ENCODE peak calls at places on chromosomes 2 and 18, in six cellular contexts. L is tibial artery; B is activated T-cell treated with anti-CD3 and anti-CD28 coated beads, Interleukin-2, amount 50 U/mL, for 72 hours; P is HS-5; S is GM13977; K is NCI-H2081. A is an unnamed sample.

GRCh38 chr2:111178730-111179405 is 58.2 kb downstream of the BCL2L11 start:
- DNase-seq in L (peak; percentile 35), B (no peak), P (no peak), S (no peak), K (no peak), A (no peak)

GRCh38 chr2:180040146-180040925 is 33.2 kb upstream of the CWC22 start:
- DNase-seq in L (no peak), B (no peak), P (peak; percentile 98), S (no peak), K (no peak), A (no peak)

GRCh38 chr18:32911660-32912284 is 138.9 kb upstream of the KLHL14 start:
- DNase-seq in L (no peak), B (no peak), P (peak; percentile 59), S (no peak), K (no peak), A (no peak)

GRCh38 chr2:239113164-239113563 is 265.3 kb downstream of the TWIST2 start:
- DNase-seq in L (no peak), B (no peak), P (no peak), S (no peak), K (peak; percentile 39), A (no peak)

GRCh38 chr2:26556309-26557243 is 78.7 kb upstream of the OTOF start:
- DNase-seq in L (peak; percentile 51), B (no peak), P (no peak), S (no peak), K (peak; percentile 60), A (no peak)

GRCh38 chr2:2024751-2025481 is 280.6 kb upstream of the PXDN start:
- DNase-seq in L (no peak), B (no peak), P (no peak), S (no peak), K (no peak), A (no peak)

GRCh38 chr2:199462167-199462976 is 4.6 kb upstream of the SATB2 start:
- DNase-seq in L (no peak), B (no peak), P (no peak), S (peak; percentile 29), K (no peak), A (no peak)

GRCh38 chr2:42331569-42332284 is 29.3 kb downstream of the COX7A2L start:
- DNase-seq in L (no peak), B (no peak), P (no peak), S (no peak), K (no peak), A (no peak)

GRCh38 chr2:76953733-76954347 is 568.3 kb downstream of the LRRTM4 start:
- DNase-seq in L (no peak), B (no peak), P (peak; percentile 47), S (peak; percentile 7), K (peak; percentile 84), A (no peak)

GRCh38 chr2:233428438-233428837 is 74.1 kb downstream of the DGKD start:
- DNase-seq in L (no peak), B (no peak), P (no peak), S (no peak), K (no peak), A (no peak)

GRCh38 chr2:138421971-138422335 is 79.6 kb upstream of the SPOPL start:
- DNase-seq in L (no peak), B (no peak), P (peak; percentile 68), S (no peak), K (no peak), A (no peak)

GRCh38 chr18:32696376-32696775 is 76.4 kb downstream of the KLHL14 start:
- DNase-seq in L (no peak), B (no peak), P (no peak), S (no peak), K (no peak), A (no peak)

GRCh38 chr2:173401716-173402326 is 47.1 kb downstream of the CDCA7 start:
- DNase-seq in L (no peak), B (no peak), P (no peak), S (no peak), K (no peak), A (no peak)

GRCh38 chr2:172962064-172962463 is 113.6 kb upstream of the MAP3K20 start:
- DNase-seq in L (no peak), B (no peak), P (no peak), S (no peak), K (no peak), A (no peak)

GRCh38 chr18:9755603-9756002 is 47.5 kb downstream of the RAB31 start:
- DNase-seq in L (no peak), B (no peak), P (no peak), S (no peak), K (no peak), A (no peak)

GRCh38 chr2:67318966-67319590 is 78.1 kb upstream of the ETAA1 start:
- DNase-seq in L (no peak), B (no peak), P (no peak), S (no peak), K (no peak), A (no peak)

GRCh38 chr2:188369365-188369764 is 77.7 kb downstream of the GULP1 start:
- DNase-seq in L (no peak), B (peak; percentile 4), P (peak; percentile 22), S (peak; percentile 15), K (peak; percentile 78), A (no peak)

GRCh38 chr18:13278231-13278630 is 59.7 kb downstream of the LDLRAD4 start:
- DNase-seq in L (peak; percentile 23), B (no peak), P (no peak), S (no peak), K (no peak), A (no peak)

GRCh38 chr18:37450434-37451133 is 115.0 kb downstream of the CELF4 start:
- DNase-seq in L (no peak), B (no peak), P (no peak), S (no peak), K (peak; percentile 91), A (no peak)

GRCh38 chr2:170739048-170739447 is 23.9 kb downstream of the SP5 start:
- DNase-seq in L (no peak), B (no peak), P (peak; percentile 94), S (no peak), K (no peak), A (no peak)

GRCh38 chr18:22900558-22901183 is 32.5 kb upstream of the RBBP8 start:
- DNase-seq in L (no peak), B (no peak), P (no peak), S (no peak), K (peak; percentile 37), A (peak; percentile 26)

GRCh38 chr2:196500686-196501431 is 138.7 kb upstream of the CCDC150 start:
- DNase-seq in L (no peak), B (no peak), P (no peak), S (no peak), K (no peak), A (no peak)

GRCh38 chr2:69644506-69644979 is 1.0 kb upstream of the AAK1 start:
- DNase-seq in L (no peak), B (no peak), P (no peak), S (no peak), K (no peak), A (no peak)

GRCh38 chr2:53964987-53965687 is 5.7 kb downstream of the PSME4 start:
- DNase-seq in L (no peak), B (no peak), P (no peak), S (no peak), K (no peak), A (no peak)

GRCh38 chr18:7272268-7273049 is 41.6 kb downstream of the LRRC30 start:
- DNase-seq in L (peak; percentile 80), B (no peak), P (peak; percentile 28), S (no peak), K (peak; percentile 32), A (peak; percentile 59)

GRCh38 chr2:179543361-179543901 is 278.8 kb upstream of the SESTD1 start:
- DNase-seq in L (no peak), B (no peak), P (peak; percentile 74), S (no peak), K (no peak), A (no peak)

GRCh38 chr2:237451582-237452469 is 35.2 kb upstream of the MLPH start:
- DNase-seq in L (no peak), B (no peak), P (no peak), S (no peak), K (no peak), A (no peak)

GRCh38 chr18:55477537-55478300 is 110.3 kb downstream of the TCF4 start:
- DNase-seq in L (no peak), B (peak; percentile 38), P (peak; percentile 4), S (peak; percentile 37), K (no peak), A (no peak)

GRCh38 chr18:44654555-44654954 is 26.1 kb upstream of the SETBP1 start:
- DNase-seq in L (no peak), B (no peak), P (peak; percentile 57), S (no peak), K (no peak), A (no peak)

GRCh38 chr2:201964631-201965206 is 68.9 kb upstream of the FZD7 start:
- DNase-seq in L (no peak), B (peak; percentile 4), P (no peak), S (no peak), K (peak; percentile 93), A (no peak)

GRCh38 chr18:22713511-22713910 is 219.6 kb upstream of the RBBP8 start:
- DNase-seq in L (no peak), B (no peak), P (no peak), S (no peak), K (no peak), A (no peak)

GRCh38 chr2:37866535-37866934 is 58.6 kb upstream of the RMDN2 start:
- DNase-seq in L (no peak), B (no peak), P (no peak), S (no peak), K (no peak), A (no peak)

GRCh38 chr2:223262946-223263345 is 211.0 kb downstream of the KCNE4 start:
- DNase-seq in L (no peak), B (no peak), P (no peak), S (no peak), K (no peak), A (no peak)

GRCh38 chr2:145503511-145503910 is 983.6 kb upstream of the ZEB2 start:
- DNase-seq in L (no peak), B (no peak), P (no peak), S (no peak), K (peak; percentile 66), A (no peak)

GRCh38 chr2:239154971-239155805 is 245.6 kb downstream of the HDAC4 start:
- DNase-seq in L (peak; percentile 55), B (no peak), P (no peak), S (no peak), K (no peak), A (peak; percentile 10)